ENCODE peak calls at places on chromosomes 6 and 20, in eight cellular contexts. One of them, this sample, is unnamed.

GRCh38 chr6:138593100-138593877 is 94.0 kb upstream of the NHSL1 start:
- DNase-seq in HAP-1: peak
- DNase-seq in uterus: peak
- DNase-seq in heart left ventricle: peak
- DNase-seq in left ventricle myocardium inferior: no peak
- DNase-seq in AG10803: peak
- DNase-seq in ovary: no peak
- DNase-seq in HFF-Myc: peak
- DNase-seq in this sample: no peak

GRCh38 chr6:165417298-165417865 is 108.0 kb upstream of the C6orf118 start:
- DNase-seq in ovary: no peak
- DNase-seq in HFF-Myc: no peak
- DNase-seq in AG10803: no peak
- DNase-seq in heart left ventricle: no peak
- DNase-seq in uterus: no peak
- DNase-seq in HAP-1: no peak
- DNase-seq in left ventricle myocardium inferior: no peak
- DNase-seq in this sample: no peak

GRCh38 chr6:16769131-16769985 is 8.1 kb upstream of the ATXN1 start:
- DNase-seq in HFF-Myc: peak
- DNase-seq in uterus: peak
- DNase-seq in heart left ventricle: no peak
- DNase-seq in ovary: no peak
- DNase-seq in left ventricle myocardium inferior: no peak
- DNase-seq in HAP-1: peak
- DNase-seq in AG10803: peak
- DNase-seq in this sample: peak

GRCh38 chr6:71410164-71410566 is 121.6 kb downstream of the OGFRL1 start:
- DNase-seq in AG10803: no peak
- DNase-seq in heart left ventricle: no peak
- DNase-seq in left ventricle myocardium inferior: no peak
- DNase-seq in HFF-Myc: no peak
- DNase-seq in ovary: no peak
- DNase-seq in uterus: no peak
- DNase-seq in HAP-1: no peak
- DNase-seq in this sample: peak

GRCh38 chr6:105087571-105088211 is 92.1 kb downstream of the POPDC3 start:
- DNase-seq in ovary: no peak
- DNase-seq in left ventricle myocardium inferior: no peak
- DNase-seq in HAP-1: peak
- DNase-seq in AG10803: peak
- DNase-seq in uterus: no peak
- DNase-seq in HFF-Myc: peak
- DNase-seq in heart left ventricle: no peak
- DNase-seq in this sample: peak

GRCh38 chr6:159948199-159948598 is 20.7 kb upstream of the IGF2R start:
- DNase-seq in uterus: no peak
- DNase-seq in ovary: no peak
- DNase-seq in AG10803: no peak
- DNase-seq in HAP-1: no peak
- DNase-seq in heart left ventricle: no peak
- DNase-seq in left ventricle myocardium inferior: no peak
- DNase-seq in HFF-Myc: no peak
- DNase-seq in this sample: no peak

GRCh38 chr6:143510991-143511891 is at the start of gene FUCA2:
- DNase-seq in HFF-Myc: peak
- DNase-seq in heart left ventricle: peak
- DNase-seq in uterus: peak
- DNase-seq in HAP-1: peak
- DNase-seq in ovary: peak
- DNase-seq in left ventricle myocardium inferior: peak
- DNase-seq in AG10803: peak
- DNase-seq in this sample: no peak

GRCh38 chr20:35305682-35306556 is 13.7 kb upstream of the FAM83C start:
- DNase-seq in ovary: no peak
- DNase-seq in heart left ventricle: no peak
- DNase-seq in AG10803: peak
- DNase-seq in uterus: no peak
- DNase-seq in left ventricle myocardium inferior: no peak
- DNase-seq in HAP-1: no peak
- DNase-seq in HFF-Myc: peak
- DNase-seq in this sample: no peak

GRCh38 chr6:1553562-1554088 is 56.1 kb upstream of the FOXC1 start:
- DNase-seq in AG10803: no peak
- DNase-seq in HFF-Myc: no peak
- DNase-seq in heart left ventricle: no peak
- DNase-seq in left ventricle myocardium inferior: no peak
- DNase-seq in HAP-1: no peak
- DNase-seq in ovary: no peak
- DNase-seq in uterus: no peak
- DNase-seq in this sample: no peak

GRCh38 chr6:48766349-48766748 is 655.4 kb upstream of the PTCHD4 start:
- DNase-seq in HFF-Myc: no peak
- DNase-seq in uterus: no peak
- DNase-seq in heart left ventricle: no peak
- DNase-seq in HAP-1: no peak
- DNase-seq in AG10803: peak
- DNase-seq in left ventricle myocardium inferior: no peak
- DNase-seq in ovary: no peak
- DNase-seq in this sample: no peak

GRCh38 chr20:51467971-51468626 is 74.4 kb downstream of the NFATC2 start:
- DNase-seq in uterus: no peak
- DNase-seq in left ventricle myocardium inferior: no peak
- DNase-seq in HFF-Myc: no peak
- DNase-seq in AG10803: no peak
- DNase-seq in HAP-1: no peak
- DNase-seq in ovary: peak
- DNase-seq in heart left ventricle: no peak
- DNase-seq in this sample: no peak

GRCh38 chr6:1792989-1793388 is 183.3 kb downstream of the FOXC1 start:
- DNase-seq in AG10803: no peak
- DNase-seq in uterus: no peak
- DNase-seq in heart left ventricle: no peak
- DNase-seq in HFF-Myc: no peak
- DNase-seq in left ventricle myocardium inferior: no peak
- DNase-seq in HAP-1: peak
- DNase-seq in ovary: no peak
- DNase-seq in this sample: peak

GRCh38 chr6:41901882-41902519 is 6.8 kb upstream of the USP49 start:
- DNase-seq in HFF-Myc: no peak
- DNase-seq in ovary: no peak
- DNase-seq in heart left ventricle: no peak
- DNase-seq in HAP-1: peak
- DNase-seq in AG10803: no peak
- DNase-seq in uterus: no peak
- DNase-seq in left ventricle myocardium inferior: no peak
- DNase-seq in this sample: peak

GRCh38 chr6:8177721-8178120 is 75.4 kb upstream of the EEF1E1 start:
- DNase-seq in uterus: no peak
- DNase-seq in left ventricle myocardium inferior: no peak
- DNase-seq in HAP-1: no peak
- DNase-seq in HFF-Myc: no peak
- DNase-seq in heart left ventricle: no peak
- DNase-seq in AG10803: peak
- DNase-seq in ovary: no peak
- DNase-seq in this sample: no peak

GRCh38 chr6:14791525-14791924 is 454.3 kb upstream of the JARID2 start:
- DNase-seq in AG10803: peak
- DNase-seq in uterus: no peak
- DNase-seq in heart left ventricle: no peak
- DNase-seq in left ventricle myocardium inferior: no peak
- DNase-seq in HFF-Myc: peak
- DNase-seq in ovary: no peak
- DNase-seq in HAP-1: no peak
- DNase-seq in this sample: no peak

GRCh38 chr6:3414704-3415453 is 42.0 kb downstream of the SLC22A23 start:
- DNase-seq in left ventricle myocardium inferior: no peak
- DNase-seq in HFF-Myc: no peak
- DNase-seq in uterus: no peak
- DNase-seq in AG10803: no peak
- DNase-seq in ovary: no peak
- DNase-seq in HAP-1: no peak
- DNase-seq in heart left ventricle: no peak
- DNase-seq in this sample: peak

DNA sequence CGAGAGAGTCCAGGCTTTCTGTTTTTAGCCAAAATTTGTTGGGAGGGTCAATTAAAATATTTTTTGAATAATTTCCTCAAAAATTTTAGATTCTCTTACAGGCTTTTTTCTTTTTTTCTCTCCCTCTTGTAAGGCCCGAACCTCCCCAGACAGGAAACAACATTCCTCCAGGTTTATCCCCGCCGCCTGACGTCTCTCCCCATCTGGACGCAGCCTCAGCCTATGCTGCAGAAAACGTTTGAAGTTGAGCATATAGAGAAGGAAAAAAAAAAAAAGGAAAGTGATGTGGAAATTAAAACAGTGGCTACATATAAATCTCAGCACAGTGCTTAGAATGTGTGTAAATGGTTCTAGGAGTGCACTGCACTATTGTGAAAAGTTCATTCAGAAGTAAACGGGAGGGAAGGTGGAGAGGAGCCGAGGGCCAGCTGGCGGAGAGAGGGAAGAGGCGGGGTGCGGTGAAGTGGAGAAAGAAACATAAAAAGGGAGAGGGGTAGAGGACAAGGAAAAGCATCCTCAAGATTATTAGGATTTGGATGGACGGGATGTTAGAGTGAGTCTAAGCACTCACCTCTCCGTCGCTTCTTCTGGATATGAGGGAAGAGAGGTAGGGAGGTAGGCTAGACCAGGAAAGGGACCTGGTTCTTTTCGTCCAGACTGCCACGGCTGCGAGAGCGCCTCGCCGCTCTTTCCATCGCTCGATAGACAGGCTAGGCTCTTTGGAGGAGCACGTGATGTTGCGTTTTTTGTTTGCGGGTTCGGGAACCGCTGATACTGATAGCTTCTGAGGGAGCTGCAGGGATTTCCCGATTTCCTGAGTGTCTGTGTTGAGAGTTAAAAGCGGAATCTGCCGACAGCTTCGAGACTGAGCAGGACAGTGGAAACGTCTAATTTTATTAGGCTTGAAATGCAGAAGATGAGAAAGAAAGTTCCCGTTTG is 98.7 kb downstream of the TRIM27 start:
- DNase-seq in uterus: no peak
- DNase-seq in HAP-1: no peak
- DNase-seq in ovary: no peak
- DNase-seq in heart left ventricle: no peak
- DNase-seq in HFF-Myc: no peak
- DNase-seq in AG10803: no peak
- DNase-seq in left ventricle myocardium inferior: no peak
- DNase-seq in this sample: no peak
- H3K4me3 ChIP-seq in uterus: no peak
- H3K4me3 ChIP-seq in HAP-1: no peak
- H3K4me3 ChIP-seq in ovary: no peak
- H3K4me3 ChIP-seq in heart left ventricle: no peak
- H3K4me3 ChIP-seq in HFF-Myc: peak
- H3K4me3 ChIP-seq in AG10803: no peak
- H3K4me3 ChIP-seq in left ventricle myocardium inferior: no peak
- H3K4me3 ChIP-seq in this sample: no peak

GRCh38 chr6:37426058-37426944 is 6.7 kb upstream of the CMTR1 start:
- DNase-seq in HAP-1: no peak
- DNase-seq in AG10803: no peak
- DNase-seq in ovary: no peak
- DNase-seq in uterus: no peak
- DNase-seq in left ventricle myocardium inferior: no peak
- DNase-seq in HFF-Myc: no peak
- DNase-seq in heart left ventricle: no peak
- DNase-seq in this sample: no peak
- H3K4me3 ChIP-seq in HAP-1: no peak
- H3K4me3 ChIP-seq in AG10803: no peak
- H3K4me3 ChIP-seq in ovary: no peak
- H3K4me3 ChIP-seq in uterus: no peak
- H3K4me3 ChIP-seq in left ventricle myocardium inferior: no peak
- H3K4me3 ChIP-seq in HFF-Myc: no peak
- H3K4me3 ChIP-seq in heart left ventricle: no peak
- H3K4me3 ChIP-seq in this sample: no peak

GRCh38 chr6:43075791-43076092 is 372 bp upstream of the PTK7 start:
- DNase-seq in left ventricle myocardium inferior: no peak
- DNase-seq in HFF-Myc: no peak
- DNase-seq in HAP-1: no peak
- DNase-seq in ovary: no peak
- DNase-seq in uterus: no peak
- DNase-seq in AG10803: no peak
- DNase-seq in heart left ventricle: no peak
- DNase-seq in this sample: no peak
- H3K4me3 ChIP-seq in left ventricle myocardium inferior: peak
- H3K4me3 ChIP-seq in HFF-Myc: peak
- H3K4me3 ChIP-seq in HAP-1: peak
- H3K4me3 ChIP-seq in ovary: peak
- H3K4me3 ChIP-seq in uterus: peak
- H3K4me3 ChIP-seq in AG10803: peak
- H3K4me3 ChIP-seq in heart left ventricle: peak
- H3K4me3 ChIP-seq in this sample: peak

GRCh38 chr6:129135421-129135820 is 252.5 kb downstream of the LAMA2 start:
- DNase-seq in heart left ventricle: no peak
- DNase-seq in AG10803: no peak
- DNase-seq in ovary: no peak
- DNase-seq in HFF-Myc: no peak
- DNase-seq in HAP-1: no peak
- DNase-seq in left ventricle myocardium inferior: no peak
- DNase-seq in uterus: no peak
- DNase-seq in this sample: no peak

GRCh38 chr6:129136751-129137150 is 253.8 kb downstream of the LAMA2 start:
- DNase-seq in AG10803: no peak
- DNase-seq in HFF-Myc: no peak
- DNase-seq in heart left ventricle: no peak
- DNase-seq in HAP-1: no peak
- DNase-seq in left ventricle myocardium inferior: no peak
- DNase-seq in ovary: no peak
- DNase-seq in uterus: no peak
- DNase-seq in this sample: no peak

GRCh38 chr6:129134535-129134934 is 251.6 kb downstream of the LAMA2 start:
- DNase-seq in heart left ventricle: peak
- DNase-seq in uterus: no peak
- DNase-seq in left ventricle myocardium inferior: no peak
- DNase-seq in ovary: no peak
- DNase-seq in HAP-1: no peak
- DNase-seq in AG10803: no peak
- DNase-seq in HFF-Myc: no peak
- DNase-seq in this sample: no peak

GRCh38 chr6:129133770-129134192 is 250.8 kb downstream of the LAMA2 start:
- DNase-seq in heart left ventricle: no peak
- DNase-seq in AG10803: peak
- DNase-seq in left ventricle myocardium inferior: no peak
- DNase-seq in HAP-1: no peak
- DNase-seq in uterus: peak
- DNase-seq in HFF-Myc: no peak
- DNase-seq in ovary: peak
- DNase-seq in this sample: no peak

GRCh38 chr6:129131282-129131681 is 248.3 kb downstream of the LAMA2 start:
- DNase-seq in HFF-Myc: no peak
- DNase-seq in ovary: peak
- DNase-seq in heart left ventricle: peak
- DNase-seq in uterus: peak
- DNase-seq in HAP-1: no peak
- DNase-seq in AG10803: peak
- DNase-seq in left ventricle myocardium inferior: peak
- DNase-seq in this sample: no peak
- H3K4me3 ChIP-seq in HFF-Myc: no peak
- H3K4me3 ChIP-seq in ovary: no peak
- H3K4me3 ChIP-seq in heart left ventricle: no peak
- H3K4me3 ChIP-seq in uterus: no peak
- H3K4me3 ChIP-seq in HAP-1: no peak
- H3K4me3 ChIP-seq in AG10803: no peak
- H3K4me3 ChIP-seq in left ventricle myocardium inferior: no peak
- H3K4me3 ChIP-seq in this sample: no peak